ENCODE peak calls at places on chromosomes 7 and 10, in seven cellular contexts. Z is left ventricle myocardium inferior, M is prostate gland, O is cardiac muscle cell, H is tibial artery, R is colonic mucosa, T is body of pancreas. C is an unnamed sample. For H3K27me3, the result is how much of the 10 kb centered on the place peaks cover.

GRCh38 chr7:121288894-121289293 is 39.9 kb upstream of the WNT16 start:
- DNase-seq in Z (no peak), H (no peak), M (no peak), R (no peak), O (peak), T (no peak), C (no peak)

GRCh38 chr7:83011954-83012353 is 150.7 kb downstream of the PCLO start:
- DNase-seq in M (no peak), T (no peak), Z (no peak), H (no peak), R (no peak), O (no peak), C (no peak)

GRCh38 chr10:125146791-125147604 is 13.4 kb downstream of the CTBP2 start:
- DNase-seq in Z (no peak), T (peak), R (peak), O (no peak), M (no peak), H (no peak), C (no peak)

GRCh38 chr7:44547536-44548221 is 6.5 kb upstream of the NPC1L1 start:
- DNase-seq in M (peak), H (no peak), O (peak), Z (no peak), T (no peak), R (no peak), C (no peak)

GRCh38 chr7:149196705-149197171 is 1.4 kb downstream of the ZNF282 start:
- DNase-seq in O (no peak), H (no peak), T (no peak), M (no peak), Z (no peak), R (peak), C (no peak)

GRCh38 chr7:112481833-112482669 is 1.3 kb downstream of the LSMEM1 start:
- DNase-seq in H (peak), O (peak), M (peak), T (peak), R (no peak), Z (peak), C (no peak)

GRCh38 chr7:82051641-82052040 is 281.8 kb upstream of the HGF start:
- DNase-seq in H (no peak), Z (no peak), R (no peak), T (no peak), M (no peak), O (peak), C (no peak)

GRCh38 chr7:83469076-83469475 is 179.9 kb downstream of the SEMA3E start:
- DNase-seq in O (no peak), Z (no peak), H (no peak), R (no peak), M (no peak), T (no peak), C (no peak)

GRCh38 chr7:100867796-100868485 is 754 bp downstream of the TRIP6 start:
- DNase-seq in O (no peak), H (no peak), M (no peak), T (no peak), Z (no peak), R (no peak), C (no peak)

GRCh38 chr10:43931308-43931930 is 282.7 kb upstream of the ZNF32 start:
- DNase-seq in T (no peak), Z (no peak), R (no peak), M (no peak), O (peak), H (no peak), C (no peak)

GRCh38 chr10:109427421-109427820 is 495.9 kb downstream of the XPNPEP1 start:
- DNase-seq in M (no peak), R (no peak), O (no peak), Z (no peak), H (no peak), T (no peak), C (no peak)

GRCh38 chr7:81501220-81501619 is 268.6 kb downstream of the HGF start:
- DNase-seq in Z (no peak), M (no peak), R (no peak), T (no peak), O (peak), H (no peak), C (no peak)

GRCh38 chr10:70671619-70672164 is 614 bp upstream of the ADAMTS14 start:
- DNase-seq in Z (no peak), R (no peak), T (no peak), O (no peak), H (no peak), M (no peak), C (no peak)

GRCh38 chr10:19164461-19164860 is 115.9 kb downstream of the MALRD1 start:
- DNase-seq in R (no peak), M (no peak), T (no peak), Z (no peak), H (no peak), O (no peak), C (no peak)

GRCh38 chr10:132393695-132394181 is 3.3 kb upstream of the PWWP2B start:
- DNase-seq in T (no peak), Z (peak), R (no peak), O (no peak), M (no peak), H (no peak), C (no peak)

GRCh38 chr7:88105231-88105630 is 114.6 kb downstream of the SRI start:
- DNase-seq in H (no peak), R (no peak), T (no peak), Z (no peak), O (no peak), M (no peak), C (no peak)

GRCh38 chr10:80674809-80675208 is 137.1 kb downstream of the SH2D4B start:
- DNase-seq in H (no peak), M (no peak), R (no peak), O (no peak), T (no peak), Z (no peak), C (no peak)

GRCh38 chr10:14588084-14588937 is 186.4 kb downstream of the FAM107B start:
- DNase-seq in T (peak), R (no peak), M (no peak), O (peak), Z (no peak), H (no peak), C (no peak)

GRCh38 chr10:97713351-97713827 is at the start of gene MARVELD1:
- DNase-seq in T (peak), M (peak), O (peak), R (peak), H (peak), Z (peak), C (peak)

GRCh38 chr10:48470115-48470892 is 134.6 kb downstream of the ARHGAP22 start:
- DNase-seq in T (no peak), R (peak), O (peak), M (no peak), Z (no peak), H (no peak), C (no peak)

GRCh38 chr10:93261961-93262610 is 188.4 kb downstream of the CYP26A1 start:
- DNase-seq in R (no peak), Z (no peak), O (peak), H (no peak), M (no peak), T (no peak), C (no peak)

GRCh38 chr10:4670737-4671136 is 155.3 kb upstream of the AKR1E2 start:
- DNase-seq in T (no peak), M (no peak), O (peak), H (no peak), R (no peak), Z (no peak), C (no peak)

GRCh38 chr7:112060625-112061024 is 145.6 kb downstream of the DOCK4 start:
- DNase-seq in R (no peak), H (no peak), T (no peak), M (no peak), O (no peak), Z (no peak), C (no peak)

GRCh38 chr10:87635498-87636312 is 24.0 kb upstream of the PAPSS2 start:
- DNase-seq in Z (no peak), H (no peak), R (no peak), O (peak), T (no peak), M (no peak), C (no peak)

GRCh38 chr7:149476791-149477190 is 15.9 kb upstream of the ZNF777 start:
- DNase-seq in Z (no peak), H (no peak), T (no peak), R (no peak), O (no peak), M (no peak), C (no peak)

GRCh38 chr7:30470783-30471182 is 7.8 kb downstream of the NOD1 start:
- DNase-seq in T (peak), H (peak), O (peak), R (peak), Z (no peak), M (no peak), C (peak)

GRCh38 chr10:97593423-97593822 is 3.9 kb downstream of the C10orf62 start:
- DNase-seq in M (no peak), O (peak), R (no peak), T (peak), H (no peak), Z (no peak), C (no peak)

GRCh38 chr7:91789558-91789957 is 90.9 kb downstream of the MTERF1 start:
- DNase-seq in Z (no peak), H (no peak), M (no peak), T (no peak), O (peak), R (no peak), C (no peak)

GRCh38 chr10:131427253-131427652 is 115.7 kb upstream of the TCERG1L start:
- DNase-seq in T (no peak), H (no peak), R (no peak), M (no peak), O (no peak), Z (no peak), C (no peak)

GRCh38 chr10:7797582-7797981 is 9.6 kb downstream of the ATP5F1C start:
- DNase-seq in O (peak), M (no peak), T (peak), Z (peak), H (no peak), R (no peak), C (peak)

GRCh38 chr7:1704326-1705241 is 34.5 kb downstream of the ELFN1 start:
- DNase-seq in R (no peak), H (no peak), O (no peak), M (no peak), T (no peak), Z (no peak), C (no peak)

GRCh38 chr7:119483364-119483763 is 789.6 kb upstream of the KCND2 start:
- DNase-seq in T (no peak), Z (no peak), O (no peak), M (no peak), H (no peak), R (no peak), C (no peak)

GRCh38 chr7:52959878-52960660 is 75.4 kb upstream of the POM121L12 start:
- DNase-seq in T (no peak), H (no peak), O (no peak), R (no peak), Z (no peak), M (no peak), C (no peak)

GRCh38 chr10:20698837-20699236 is 198.3 kb downstream of the NEBL start:
- DNase-seq in H (no peak), R (no peak), T (no peak), O (no peak), Z (no peak), M (no peak), C (no peak)

GRCh38 chr7:130365511-130366441 is 14.5 kb upstream of the CPA1 start:
- DNase-seq in M (no peak), T (peak), Z (no peak), H (no peak), R (no peak), O (peak), C (no peak)

GRCh38 chr10:90788987-90789386 is 68.9 kb downstream of the HTR7 start:
- DNase-seq in Z (no peak), R (no peak), O (no peak), H (no peak), T (no peak), M (no peak), C (no peak)

GRCh38 chr10:103638948-103639347 is 145.4 kb downstream of the NEURL1 start:
- DNase-seq in H (no peak), M (no peak), R (no peak), O (peak), T (no peak), Z (no peak), C (no peak)

GRCh38 chr7:99514050-99514449 is 9.6 kb downstream of the ZKSCAN5 start:
- DNase-seq in T (no peak), O (peak), Z (no peak), H (no peak), R (no peak), M (no peak), C (no peak)

GRCh38 chr7:107972075-107972482 is 30.9 kb downstream of the LAMB1 start:
- DNase-seq in R (no peak), H (peak), M (no peak), O (peak), T (peak), Z (no peak), C (no peak)

GRCh38 chr7:35253680-35254495 is at the start of gene TBX20:
- DNase-seq in H (no peak), T (peak), Z (peak), M (no peak), O (peak), R (peak), C (peak)

GRCh38 chr7:35254496-35255416 is 856 bp upstream of the TBX20 start:
- DNase-seq in O (peak), M (no peak), T (no peak), H (no peak), Z (peak), R (no peak), C (no peak)

GRCh38 chr7:35252584-35252983 is 1.3 kb downstream of the TBX20 start:
- DNase-seq in H (no peak), Z (no peak), R (no peak), O (peak), M (no peak), T (no peak), C (no peak)

GRCh38 chr7:35251606-35252310 is 2.1 kb downstream of the TBX20 start:
- DNase-seq in Z (no peak), O (peak), T (no peak), H (no peak), R (no peak), M (no peak), C (no peak)

DNA sequence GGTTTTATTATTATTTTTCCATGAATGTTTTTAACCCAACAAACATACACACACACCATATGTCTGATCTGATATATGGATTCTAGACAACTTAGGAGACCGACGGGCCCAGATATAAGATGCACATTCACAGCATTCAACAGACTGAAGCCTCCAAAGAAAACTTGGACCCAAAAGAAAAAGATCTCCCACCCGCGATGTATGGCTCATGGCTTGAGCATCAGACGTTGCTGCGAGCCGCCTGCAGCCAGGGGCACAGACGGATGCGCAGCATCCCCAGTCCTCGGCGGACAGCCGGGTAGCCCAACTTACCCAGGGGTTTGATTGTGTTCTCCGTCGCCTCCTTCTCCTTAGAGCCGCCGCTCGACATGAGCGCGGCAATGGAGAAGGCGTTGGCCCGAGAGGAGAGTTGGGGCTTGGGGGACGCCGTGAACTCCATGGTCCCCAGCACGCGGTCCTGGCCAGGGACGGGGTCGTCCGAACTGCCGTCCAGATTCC is 669 bp downstream of the TBX20 start:
- DNase-seq in T (no peak), R (no peak), H (no peak), M (no peak), O (peak), Z (no peak), C (no peak)
- H3K27ac ChIP-seq in T (no peak), R (no peak), H (no peak), M (no peak), O (peak), Z (peak), C (peak)

GRCh38 chr10:75599875-75600648 is 168.6 kb downstream of the LRMDA start:
- DNase-seq in Z (no peak), R (no peak), T (no peak), M (no peak), H (no peak), O (no peak), C (no peak)

GRCh38 chr10:75596930-75597629 is 165.7 kb downstream of the LRMDA start:
- DNase-seq in M (no peak), T (no peak), Z (no peak), R (no peak), H (no peak), O (no peak), C (no peak)

GRCh38 chr10:75600833-75601232 is 169.4 kb downstream of the LRMDA start:
- DNase-seq in H (no peak), O (no peak), Z (no peak), M (no peak), T (no peak), R (no peak), C (no peak)

GRCh38 chr10:75598998-75599397 is 167.6 kb downstream of the LRMDA start:
- DNase-seq in R (no peak), T (no peak), M (no peak), O (no peak), Z (no peak), H (no peak), C (no peak)

GRCh38 chr10:75597691-75598455 is 166.4 kb downstream of the LRMDA start:
- DNase-seq in T (no peak), Z (no peak), R (no peak), M (no peak), O (no peak), H (no peak), C (no peak)
- H3K27me3 ChIP-seq in T (under half), Z (under half), R (under half), M (under half), O (under half), H (under half), C (under half)

GRCh38 chr10:95536894-95537542 is 24.2 kb downstream of the SORBS1 start:
- DNase-seq in O (no peak), Z (no peak), R (no peak), T (no peak), H (no peak), M (no peak), C (no peak)
- H3K27ac ChIP-seq in O (no peak), Z (peak), R (peak), T (no peak), H (peak), M (peak), C (no peak)

GRCh38 chr7:158583810-158584209 is 3.8 kb downstream of the PTPRN2 start:
- DNase-seq in T (no peak), Z (no peak), O (no peak), M (no peak), R (no peak), H (no peak), C (no peak)
- H3K27me3 ChIP-seq in T (under half), Z (half or more), O (half or more), M (under half), R (under half), H (under half), C (half or more)